ENCODE peak calls at places on chromosomes 3 and 15, in five cellular contexts. K is fibroblast of pulmonary artery; Y is astrocyte; J is effector CD4-positive, alpha-beta T cell; U is central memory CD4-positive, alpha-beta T cell. A is an unnamed sample.

GRCh38 chr15:76840830-76841460 is 64.2 kb downstream of the SCAPER start:
- DNase-seq in K (peak), Y (peak), J (no peak), U (no peak), A (peak)

GRCh38 chr3:130707914-130708601 is 38.6 kb downstream of the PIK3R4 start:
- DNase-seq in K (no peak), Y (no peak), J (no peak), U (no peak), A (no peak)

GRCh38 chr3:114551770-114552526 is 258.1 kb downstream of the TIGIT start:
- DNase-seq in K (peak), Y (peak), J (no peak), U (no peak), A (no peak)

GRCh38 chr3:73056365-73057150 is 4.9 kb upstream of the EBLN2 start:
- DNase-seq in K (peak), Y (no peak), J (no peak), U (peak), A (peak)

GRCh38 chr15:63906266-63906584 is 72.5 kb upstream of the HERC1 start:
- DNase-seq in K (no peak), Y (no peak), J (no peak), U (no peak), A (no peak)

GRCh38 chr3:10419637-10420232 is 85.7 kb downstream of the ATP2B2 start:
- DNase-seq in K (no peak), Y (peak), J (peak), U (peak), A (no peak)

GRCh38 chr15:67783303-67783702 is 42.0 kb upstream of the SKOR1 start:
- DNase-seq in K (no peak), Y (no peak), J (peak), U (peak), A (peak)

GRCh38 chr3:53691885-53692284 is 154.3 kb downstream of the CHDH start:
- DNase-seq in K (no peak), Y (no peak), J (no peak), U (no peak), A (no peak)

GRCh38 chr15:80550219-80550909 is 144.7 kb upstream of the ABHD17C start:
- DNase-seq in K (peak), Y (peak), J (no peak), U (no peak), A (no peak)

GRCh38 chr3:129549006-129549800 is 6.2 kb downstream of the H1-8 start:
- DNase-seq in K (peak), Y (peak), J (no peak), U (no peak), A (no peak)

GRCh38 chr3:120113128-120114116 is 19.2 kb upstream of the GSK3B start:
- DNase-seq in K (peak), Y (peak), J (no peak), U (no peak), A (no peak)

GRCh38 chr3:69182588-69183299 is 60.3 kb upstream of the LMOD3 start:
- DNase-seq in K (peak), Y (peak), J (no peak), U (no peak), A (no peak)

GRCh38 chr3:187741403-187742350 is 3.6 kb downstream of the BCL6 start:
- DNase-seq in K (peak), Y (peak), J (peak), U (peak), A (peak)

GRCh38 chr15:60362318-60363023 is 35.3 kb downstream of the ANXA2 start:
- DNase-seq in K (peak), Y (peak), J (no peak), U (peak), A (no peak)

GRCh38 chr3:172626241-172626640 is 84.6 kb downstream of the NCEH1 start:
- DNase-seq in K (peak), Y (peak), J (no peak), U (no peak), A (no peak)

GRCh38 chr3:122947086-122947611 is 80.4 kb downstream of the SEMA5B start:
- DNase-seq in K (no peak), Y (no peak), J (no peak), U (no peak), A (no peak)

GRCh38 chr3:141055536-141056445 is 4.6 kb downstream of the SPSB4 start:
- DNase-seq in K (no peak), Y (no peak), J (no peak), U (no peak), A (no peak)

GRCh38 chr3:37985637-37986320 is 4.8 kb upstream of the VILL start:
- DNase-seq in K (peak), Y (no peak), J (no peak), U (no peak), A (no peak)

GRCh38 chr3:11638669-11639402 is 4.9 kb downstream of the VGLL4 start:
- DNase-seq in K (peak), Y (no peak), J (no peak), U (no peak), A (no peak)

GRCh38 chr3:134066539-134067310 is 37.0 kb upstream of the SLCO2A1 start:
- DNase-seq in K (peak), Y (no peak), J (no peak), U (no peak), A (no peak)

GRCh38 chr3:176953106-176954080 is 243.9 kb downstream of the TBL1XR1 start:
- DNase-seq in K (peak), Y (peak), J (no peak), U (no peak), A (no peak)

GRCh38 chr15:78873796-78874761 is 1.4 kb downstream of the MORF4L1 start:
- DNase-seq in K (peak), Y (peak), J (peak), U (peak), A (peak)

GRCh38 chr15:89322822-89323221 is 11.8 kb downstream of the POLG start:
- DNase-seq in K (no peak), Y (no peak), J (no peak), U (no peak), A (no peak)

GRCh38 chr3:57889807-57890206 is 118.4 kb upstream of the FLNB start:
- DNase-seq in K (peak), Y (peak), J (no peak), U (no peak), A (no peak)

GRCh38 chr3:165194477-165195135 is 1.6 kb downstream of the SLITRK3 start:
- DNase-seq in K (no peak), Y (no peak), J (no peak), U (no peak), A (no peak)

GRCh38 chr3:42067324-42067723 is 23.8 kb upstream of the TRAK1 start:
- DNase-seq in K (peak), Y (peak), J (no peak), U (no peak), A (no peak)

GRCh38 chr15:55740981-55741591 is 1.9 kb downstream of the PRTG start:
- DNase-seq in K (no peak), Y (peak), J (no peak), U (no peak), A (no peak)

GRCh38 chr3:16171825-16172224 is 2.7 kb upstream of the GALNT15 start:
- DNase-seq in K (no peak), Y (no peak), J (no peak), U (no peak), A (no peak)

GRCh38 chr15:88605507-88606436 is 15.4 kb upstream of the AEN start:
- DNase-seq in K (peak), Y (no peak), J (peak), U (peak), A (no peak)

A was measured in immature natural killer cell.